ENCODE peak calls at places on chromosomes 11 and 22, in seven cellular contexts. Z is suprapubic skin, N is BE2C, A is cardiac muscle cell, K is lung, H is body of pancreas, C is AG04450. B is an unnamed sample.

GRCh38 chr22:30871391-30872281 is 96.9 kb downstream of the MORC2 start:
- DNase-seq in Z (peak), C (no peak), A (no peak), K (no peak), H (no peak), N (peak), B (no peak)

GRCh38 chr22:48651036-48651890 is 1176.4 kb downstream of the BRD1 start:
- DNase-seq in Z (no peak), H (no peak), C (no peak), N (no peak), K (no peak), A (no peak), B (no peak)

GRCh38 chr11:20589796-20590195 is 9.6 kb upstream of the SLC6A5 start:
- DNase-seq in A (no peak), N (peak), Z (no peak), K (no peak), C (no peak), H (no peak), B (no peak)

GRCh38 chr22:27851974-27852713 is 50.6 kb upstream of the MN1 start:
- DNase-seq in N (peak), Z (no peak), A (no peak), H (no peak), C (no peak), K (no peak), B (no peak)

GRCh38 chr11:114762437-114762836 is 84.1 kb downstream of the NXPE2 start:
- DNase-seq in N (peak), K (peak), A (peak), H (peak), Z (no peak), C (peak), B (peak)

GRCh38 chr11:35234836-35235235 is 95.9 kb downstream of the CD44 start:
- DNase-seq in H (no peak), K (no peak), A (no peak), Z (no peak), C (no peak), N (no peak), B (no peak)

GRCh38 chr11:105100206-105100605 is 39.4 kb downstream of the CARD18 start:
- DNase-seq in H (no peak), K (no peak), A (no peak), N (no peak), Z (no peak), C (no peak), B (no peak)

GRCh38 chr22:41239443-41240128 is 1.1 kb downstream of the CHADL start:
- DNase-seq in A (no peak), K (no peak), Z (no peak), C (no peak), H (no peak), N (no peak), B (no peak)

GRCh38 chr22:36486619-36487384 is 5.4 kb upstream of the TXN2 start:
- DNase-seq in H (peak), Z (no peak), K (peak), A (peak), N (peak), C (no peak), B (peak)

GRCh38 chr22:37626144-37626543 is 13.3 kb upstream of the SH3BP1 start:
- DNase-seq in H (peak), K (peak), Z (peak), C (no peak), N (no peak), A (no peak), B (no peak)

GRCh38 chr22:37485006-37485713 is 1.0 kb downstream of the MFNG start:
- DNase-seq in A (no peak), C (no peak), N (no peak), H (peak), Z (no peak), K (no peak), B (no peak)

GRCh38 chr22:25083414-25084166 is 116.1 kb upstream of the CRYBB3 start:
- DNase-seq in Z (no peak), C (no peak), K (no peak), H (peak), N (peak), A (no peak), B (no peak)

GRCh38 chr11:122979103-122979814 is 2.4 kb downstream of the BSX start:
- DNase-seq in C (no peak), H (no peak), A (no peak), K (no peak), N (no peak), Z (no peak), B (no peak)

GRCh38 chr11:17272823-17273222 is 3.7 kb upstream of the NUCB2 start:
- DNase-seq in H (no peak), C (no peak), A (no peak), N (no peak), Z (no peak), K (no peak), B (no peak)

GRCh38 chr11:79547256-79547655 is 106.4 kb upstream of the TENM4 start:
- DNase-seq in C (no peak), A (no peak), N (no peak), K (no peak), Z (no peak), H (no peak), B (no peak)

GRCh38 chr11:2826679-2827056 is 58.9 kb downstream of the CDKN1C start:
- DNase-seq in N (no peak), Z (no peak), H (peak), C (no peak), K (no peak), A (no peak), B (no peak)

GRCh38 chr11:3001496-3001895 is 9.4 kb upstream of the NAP1L4 start:
- DNase-seq in Z (peak), C (no peak), H (peak), K (no peak), N (peak), A (no peak), B (no peak)

GRCh38 chr11:28836285-28837081 is 728.3 kb downstream of the METTL15 start:
- DNase-seq in A (peak), H (no peak), N (no peak), C (peak), Z (no peak), K (no peak), B (no peak)

GRCh38 chr11:100837294-100837693 is 150.2 kb downstream of the ARHGAP42 start:
- DNase-seq in K (no peak), A (no peak), C (no peak), N (no peak), Z (no peak), H (no peak), B (no peak)

GRCh38 chr11:19677380-19678080 is 35.1 kb upstream of the NAV2 start:
- DNase-seq in K (no peak), C (no peak), N (no peak), H (no peak), Z (no peak), A (no peak), B (no peak)

GRCh38 chr11:96113100-96113710 is 189.3 kb upstream of the MTMR2 start:
- DNase-seq in K (no peak), C (no peak), Z (no peak), A (no peak), N (no peak), H (no peak), B (no peak)

DNA sequence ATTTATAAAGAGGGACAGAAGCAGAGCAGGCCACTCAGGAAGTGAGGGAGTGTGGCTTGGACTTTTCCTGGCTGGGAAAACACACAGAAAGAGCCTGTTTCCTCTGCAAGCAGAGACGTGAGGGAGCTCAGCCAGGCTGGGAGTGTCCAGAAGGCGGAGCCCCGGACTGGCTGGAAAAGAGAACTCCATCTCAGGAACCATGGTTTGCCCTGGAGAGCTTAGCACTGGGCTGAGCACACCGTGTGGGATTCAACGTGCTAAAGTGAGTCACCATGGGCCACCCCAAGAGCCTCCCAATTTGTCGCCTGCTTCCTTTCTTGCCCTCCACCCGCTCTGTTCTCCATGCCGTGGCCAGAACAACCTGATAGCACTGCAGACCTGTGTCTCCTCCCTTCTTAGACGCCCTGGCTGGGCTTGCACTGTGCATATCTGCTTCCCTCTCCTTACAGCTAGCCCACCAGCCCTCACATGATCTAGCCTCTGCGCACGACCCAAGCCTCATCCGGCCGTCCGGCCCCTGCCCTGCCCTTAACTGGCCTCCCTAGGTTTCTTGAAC is 51.8 kb downstream of the GALNT18 start:
- DNase-seq in C (no peak), N (no peak), H (peak), Z (peak), K (peak), A (no peak), B (no peak)
- TF ChIP-seq CTCF in C (no peak), N (no peak), H (no peak), Z (no peak), K (no peak), A (no peak), B (no peak)

GRCh38 chr11:134592391-134592990 is 180.4 kb upstream of the B3GAT1 start:
- DNase-seq in A (peak), C (no peak), N (peak), H (no peak), K (peak), Z (no peak), B (peak)
- TF ChIP-seq CTCF in A (peak), C (no peak), N (peak), H (no peak), K (no peak), Z (no peak), B (peak)

DNA sequence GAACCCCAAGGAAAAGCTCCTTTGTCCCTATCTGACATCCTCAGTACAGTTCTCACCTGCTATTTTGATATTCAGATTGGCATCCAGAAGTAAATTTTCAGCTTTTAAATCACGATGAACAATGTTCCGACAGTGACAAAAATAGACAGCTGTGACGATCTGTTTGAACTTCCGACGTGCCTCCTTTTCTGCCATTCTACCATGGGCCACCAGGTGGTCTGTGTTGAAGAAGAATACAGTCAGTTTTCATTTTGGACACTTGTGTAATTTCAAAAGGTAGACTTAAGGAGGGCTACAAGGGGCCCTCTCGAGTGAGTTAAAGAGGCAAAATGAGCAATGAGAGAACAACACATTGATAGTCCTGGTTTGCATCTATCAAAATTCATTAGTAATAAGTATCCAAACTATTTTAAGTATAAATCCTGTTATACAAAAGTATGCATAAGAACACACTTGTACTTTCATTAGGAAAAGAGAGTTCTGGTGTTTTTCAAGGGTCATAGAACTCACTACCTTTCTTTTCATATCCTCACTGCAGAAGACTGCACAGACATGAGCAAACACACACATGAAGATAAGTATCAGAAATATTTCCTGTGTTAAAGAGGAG is 89.8 kb upstream of the APOA1 start:
- DNase-seq in K (no peak), A (peak), C (no peak), N (peak), H (peak), Z (no peak), B (no peak)
- TF ChIP-seq CTCF in K (no peak), A (peak), C (peak), N (peak), H (no peak), Z (no peak), B (peak)

GRCh38 chr22:22110548-22111266 is 128.1 kb upstream of the TOP3B start:
- DNase-seq in K (no peak), Z (no peak), H (peak), C (peak), A (peak), N (peak), B (peak)
- TF ChIP-seq CTCF in K (no peak), Z (no peak), H (no peak), C (peak), A (peak), N (peak), B (peak)

DNA sequence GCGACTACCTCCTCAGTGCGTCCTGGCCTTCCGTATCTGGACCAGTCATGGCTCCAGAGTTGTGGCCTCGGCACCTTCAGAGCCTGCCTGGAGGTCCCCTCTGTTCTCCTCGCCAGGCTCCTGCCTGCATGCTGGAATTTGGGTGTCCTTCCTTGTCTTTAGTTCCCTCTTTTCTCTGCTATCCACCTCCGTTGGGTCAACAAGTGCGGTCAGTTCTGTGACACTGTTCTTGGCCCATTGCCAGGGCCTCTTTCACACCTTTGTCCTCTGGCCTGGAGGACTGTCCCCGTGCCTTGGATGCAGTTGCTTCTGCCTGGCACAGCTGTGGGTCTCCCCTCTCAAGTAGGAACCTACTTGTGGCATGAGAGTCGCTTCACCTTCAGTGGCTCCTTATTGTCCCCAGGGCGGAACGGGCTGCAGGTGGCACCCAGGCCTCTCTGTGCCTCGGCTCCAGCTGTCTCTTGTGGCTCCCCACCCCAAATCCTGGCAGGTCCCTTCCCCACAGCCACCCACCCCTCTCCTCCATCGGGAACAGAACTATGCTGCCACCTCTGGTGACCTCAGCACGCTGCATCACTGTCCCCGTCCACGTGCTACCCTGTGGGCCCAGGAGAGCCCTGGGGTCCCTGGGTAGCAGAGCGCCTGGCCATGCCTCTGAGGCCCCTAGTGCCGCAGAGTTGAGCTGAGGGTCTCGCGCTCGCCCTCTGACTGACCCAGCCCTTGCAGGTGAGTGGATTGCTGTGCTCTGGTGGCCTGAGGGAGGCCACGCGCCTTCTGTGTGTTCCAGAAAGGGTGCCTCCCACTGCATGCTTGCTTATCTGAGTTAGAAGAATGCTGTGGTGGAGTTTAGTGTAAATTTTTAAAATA is 4.7 kb downstream of the DGCR8 start:
- DNase-seq in H (no peak), N (peak), A (peak), C (no peak), Z (no peak), K (no peak), B (peak)
- TF ChIP-seq CTCF in H (peak), N (peak), A (peak), C (peak), Z (no peak), K (no peak), B (peak)

DNA sequence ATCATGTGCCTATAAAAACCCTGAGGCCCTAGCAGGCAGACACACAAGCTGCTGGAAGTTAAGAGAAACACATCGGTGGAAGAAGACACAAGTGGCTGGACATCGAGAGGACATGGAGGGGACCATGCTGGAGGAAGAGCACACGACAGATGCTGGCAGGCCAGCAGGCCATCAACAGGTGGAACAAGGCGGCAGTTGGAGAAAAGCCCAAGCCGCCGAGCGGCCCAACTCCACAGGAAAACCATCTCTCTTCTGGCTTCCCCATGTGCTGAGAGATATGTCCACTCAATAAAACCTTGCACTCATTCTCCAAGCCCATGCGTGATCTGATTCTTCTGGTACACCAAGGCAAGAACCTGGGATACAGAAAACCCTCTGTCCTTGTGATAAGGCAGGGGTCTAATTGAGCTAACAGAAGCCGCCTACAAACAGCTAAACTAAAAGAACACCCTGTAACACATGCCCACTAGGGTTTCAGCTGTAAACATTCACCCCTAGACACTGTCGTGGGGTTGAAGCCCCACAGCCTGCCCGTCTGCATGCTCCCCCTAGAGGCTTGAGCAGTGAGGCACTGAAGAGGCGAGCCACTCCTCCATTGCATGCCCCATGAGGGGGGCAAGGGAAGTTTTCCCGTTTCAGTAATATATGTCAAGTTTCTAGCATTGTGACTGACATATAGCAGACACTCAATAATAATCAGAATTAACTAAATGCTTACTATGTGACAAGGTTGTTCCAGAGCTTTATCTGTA is 39.0 kb upstream of the MMP20 start:
- DNase-seq in C (no peak), N (peak), K (no peak), A (no peak), H (no peak), Z (no peak), B (no peak)
- TF ChIP-seq CTCF in C (peak), N (peak), K (no peak), A (peak), H (no peak), Z (no peak), B (peak)

DNA sequence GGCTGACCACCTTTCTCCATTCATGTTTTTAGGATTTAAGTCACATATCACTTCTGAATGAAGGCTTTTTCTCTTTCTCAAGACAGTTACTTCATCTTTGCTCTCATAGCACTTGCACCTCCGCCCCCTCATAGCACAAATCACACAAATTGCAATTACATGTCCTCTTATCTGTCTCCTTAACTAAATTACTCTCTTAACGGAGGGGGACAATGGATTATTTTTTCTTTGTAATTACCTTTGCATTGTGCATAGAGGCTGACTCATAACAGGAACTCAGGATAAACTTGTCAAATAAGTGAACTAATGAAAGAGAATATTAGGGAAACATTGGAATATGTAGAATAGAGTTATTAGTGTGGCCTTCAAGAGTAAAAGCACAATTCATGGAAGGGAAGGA is 94.7 kb downstream of the MUC15 start:
- DNase-seq in Z (no peak), H (no peak), N (no peak), A (no peak), C (no peak), K (no peak), B (no peak)
- TF ChIP-seq CTCF in Z (no peak), H (no peak), N (no peak), A (no peak), C (no peak), K (no peak), B (no peak)

GRCh38 chr11:113271551-113272245 is 42.7 kb upstream of the TTC12 start:
- DNase-seq in N (no peak), H (no peak), C (no peak), Z (no peak), K (no peak), A (no peak), B (no peak)
- TF ChIP-seq CTCF in N (no peak), H (no peak), C (no peak), Z (no peak), K (no peak), A (no peak), B (no peak)

DNA sequence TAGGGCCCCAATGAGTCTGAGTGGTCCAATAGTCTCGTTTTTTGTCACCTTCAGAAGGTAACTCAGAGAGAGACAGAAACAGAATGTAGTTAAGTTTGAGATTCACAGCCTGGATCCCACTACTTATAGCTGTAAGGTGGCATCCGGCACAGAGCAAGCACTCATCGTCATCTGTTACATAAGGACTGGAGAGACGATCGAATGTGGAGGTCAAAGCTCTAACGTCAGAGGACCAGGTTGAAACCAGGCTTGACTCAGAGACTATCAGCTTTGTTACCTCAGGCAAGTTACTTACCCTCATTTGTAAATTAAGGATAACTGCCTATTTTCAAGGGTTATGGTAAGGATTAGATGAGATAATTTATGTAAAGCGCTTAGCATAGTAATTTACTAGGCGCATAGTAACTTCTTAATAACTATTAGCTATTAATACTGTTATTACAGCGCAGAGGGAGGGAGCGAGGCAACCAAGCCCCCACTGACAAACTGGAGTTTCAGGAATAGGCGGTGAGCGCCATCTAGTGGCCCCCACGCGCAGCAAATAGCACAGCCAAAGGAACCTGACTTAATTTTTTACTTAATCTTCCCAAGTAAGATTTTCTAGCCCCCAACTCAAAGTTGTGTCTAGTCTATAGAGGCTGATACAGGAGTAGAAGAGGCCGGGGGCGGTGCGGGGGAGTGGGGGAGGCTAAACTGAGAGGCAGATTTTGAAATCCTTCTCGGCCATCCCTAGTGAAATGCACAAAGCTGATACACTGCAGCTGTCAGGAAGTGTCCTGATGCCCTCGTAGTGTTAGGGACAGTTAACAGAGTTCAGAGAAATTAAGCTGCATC is 29.0 kb upstream of the API5 start:
- DNase-seq in C (no peak), N (peak), K (no peak), Z (no peak), H (peak), A (peak), B (peak)
- TF ChIP-seq CTCF in C (peak), N (peak), K (peak), Z (peak), H (peak), A (peak), B (peak)

GRCh38 chr11:6636480-6636879 is 17.3 kb upstream of the TPP1 start:
- DNase-seq in H (no peak), C (no peak), N (no peak), A (no peak), K (no peak), Z (no peak), B (no peak)

GRCh38 chr11:6640985-6641701 is 14.5 kb downstream of the DCHS1 start:
- DNase-seq in H (no peak), C (no peak), Z (no peak), K (no peak), N (no peak), A (no peak), B (no peak)

GRCh38 chr11:6640036-6640984 is 15.3 kb downstream of the DCHS1 start:
- DNase-seq in N (no peak), K (no peak), C (no peak), H (no peak), Z (no peak), A (no peak), B (no peak)

GRCh38 chr11:6637871-6638270 is 17.7 kb downstream of the DCHS1 start:
- DNase-seq in N (no peak), H (peak), K (peak), Z (no peak), C (no peak), A (no peak), B (no peak)

GRCh38 chr11:6638437-6638836 is 17.2 kb downstream of the DCHS1 start:
- DNase-seq in H (peak), C (no peak), N (no peak), K (no peak), A (no peak), Z (no peak), B (no peak)
- TF ChIP-seq CTCF in H (no peak), C (no peak), N (no peak), K (no peak), A (no peak), Z (no peak), B (no peak)